ENCODE peak calls at places on chromosome 22, in six cellular contexts. F is T47D; E is naive thymus-derived CD8-positive, alpha-beta T cell; I is NCI-H1417 treated with DMSO at 0.1 percent for 48 hours; D is HL-60; S is fibroblast of lung. A is an unnamed sample.

GRCh38 chr22:41479671-41480396 is 10.9 kb downstream of the ACO2 start:
- DNase-seq in D (no peak), F (no peak), I (no peak), E (no peak), S (peak; percentile 72), A (no peak)

GRCh38 chr22:39149915-39150847 is 2.3 kb downstream of the CBX7 start:
- DNase-seq in F (no peak), E (no peak), D (no peak), I (no peak), S (no peak), A (no peak)

GRCh38 chr22:46547179-46547882 is 9.9 kb upstream of the CELSR1 start:
- DNase-seq in D (no peak), F (no peak), E (no peak), I (no peak), S (peak; percentile 89), A (peak; percentile 66)

GRCh38 chr22:48373626-48374173 is 1454.0 kb downstream of the BRD1 start:
- DNase-seq in I (no peak), F (no peak), D (no peak), S (no peak), E (no peak), A (no peak)

GRCh38 chr22:32469799-32470212 is 4.8 kb upstream of the FBXO7 start:
- DNase-seq in F (no peak), S (peak; percentile 67), I (peak; percentile 36), D (no peak), E (no peak), A (no peak)

GRCh38 chr22:17172172-17172833 is 13.2 kb upstream of the HDHD5 start:
- DNase-seq in E (no peak), I (no peak), D (no peak), S (no peak), F (peak; percentile 37), A (no peak)

GRCh38 chr22:24429411-24430365 is 2.3 kb downstream of the ADORA2A start:
- DNase-seq in S (peak; percentile 43), E (no peak), D (peak; percentile 75), F (no peak), I (no peak), A (no peak)

GRCh38 chr22:50300620-50301257 is 6.7 kb downstream of the PLXNB2 start:
- DNase-seq in S (no peak), F (no peak), D (no peak), E (no peak), I (no peak), A (no peak)

GRCh38 chr22:32203181-32204105 is 1.4 kb downstream of the RFPL2 start:
- DNase-seq in D (peak; percentile 21), I (no peak), S (no peak), E (no peak), F (no peak), A (no peak)